ENCODE peak calls at places on chromosomes 13 and 19, in nine cellular contexts. One of them, this sample, is unnamed.

GRCh38 chr13:113907637-113908617 is 44.1 kb upstream of the GAS6 start:
- DNase-seq in KBM-7: no peak
- DNase-seq in B cell: no peak
- DNase-seq in esophagus squamous epithelium: no peak
- DNase-seq in GM23248: peak; percentile 79
- DNase-seq in GDM1: no peak
- DNase-seq in activated CD4-positive, alpha-beta T cell treated with anti-CD3 and anti-CD28 coated beads for 24 hours: no peak
- DNase-seq in naive B cell: no peak
- DNase-seq in A673: peak; percentile 43
- DNase-seq in this sample: no peak

GRCh38 chr13:49649244-49649962 is 21.1 kb downstream of the ARL11 start:
- DNase-seq in KBM-7: peak; percentile 32
- DNase-seq in B cell: no peak
- DNase-seq in esophagus squamous epithelium: no peak
- DNase-seq in GM23248: peak; percentile 52
- DNase-seq in GDM1: no peak
- DNase-seq in activated CD4-positive, alpha-beta T cell treated with anti-CD3 and anti-CD28 coated beads for 24 hours: no peak
- DNase-seq in naive B cell: no peak
- DNase-seq in A673: peak; percentile 28
- DNase-seq in this sample: no peak

GRCh38 chr13:26694609-26695359 is 65.8 kb downstream of the GPR12 start:
- DNase-seq in KBM-7: no peak
- DNase-seq in B cell: no peak
- DNase-seq in esophagus squamous epithelium: no peak
- DNase-seq in GM23248: no peak
- DNase-seq in GDM1: no peak
- DNase-seq in activated CD4-positive, alpha-beta T cell treated with anti-CD3 and anti-CD28 coated beads for 24 hours: no peak
- DNase-seq in naive B cell: no peak
- DNase-seq in A673: no peak
- DNase-seq in this sample: no peak

GRCh38 chr19:48625891-48626327 is 6.6 kb downstream of the SPHK2 start:
- DNase-seq in KBM-7: no peak
- DNase-seq in B cell: no peak
- DNase-seq in esophagus squamous epithelium: no peak
- DNase-seq in GM23248: no peak
- DNase-seq in GDM1: no peak
- DNase-seq in activated CD4-positive, alpha-beta T cell treated with anti-CD3 and anti-CD28 coated beads for 24 hours: no peak
- DNase-seq in naive B cell: no peak
- DNase-seq in A673: no peak
- DNase-seq in this sample: no peak

GRCh38 chr13:26784704-26785639 is 24.4 kb upstream of the GPR12 start:
- DNase-seq in KBM-7: peak; percentile 75
- DNase-seq in B cell: peak; percentile 86
- DNase-seq in esophagus squamous epithelium: no peak
- DNase-seq in GM23248: no peak
- DNase-seq in GDM1: no peak
- DNase-seq in activated CD4-positive, alpha-beta T cell treated with anti-CD3 and anti-CD28 coated beads for 24 hours: no peak
- DNase-seq in naive B cell: peak; percentile 78
- DNase-seq in A673: no peak
- DNase-seq in this sample: no peak

GRCh38 chr19:10019246-10019645 is 6.0 kb downstream of the RDH8 start:
- DNase-seq in KBM-7: no peak
- DNase-seq in B cell: no peak
- DNase-seq in esophagus squamous epithelium: no peak
- DNase-seq in GM23248: peak; percentile 40
- DNase-seq in GDM1: no peak
- DNase-seq in activated CD4-positive, alpha-beta T cell treated with anti-CD3 and anti-CD28 coated beads for 24 hours: no peak
- DNase-seq in naive B cell: no peak
- DNase-seq in A673: no peak
- DNase-seq in this sample: no peak

GRCh38 chr13:30108913-30109237 is 198.5 kb downstream of the KATNAL1 start:
- DNase-seq in KBM-7: no peak
- DNase-seq in B cell: no peak
- DNase-seq in esophagus squamous epithelium: no peak
- DNase-seq in GM23248: no peak
- DNase-seq in GDM1: no peak
- DNase-seq in activated CD4-positive, alpha-beta T cell treated with anti-CD3 and anti-CD28 coated beads for 24 hours: no peak
- DNase-seq in naive B cell: no peak
- DNase-seq in A673: no peak
- DNase-seq in this sample: no peak

GRCh38 chr13:30375436-30375835 is 46.9 kb upstream of the UBE2L5 start:
- DNase-seq in KBM-7: no peak
- DNase-seq in B cell: no peak
- DNase-seq in esophagus squamous epithelium: no peak
- DNase-seq in GM23248: no peak
- DNase-seq in GDM1: no peak
- DNase-seq in activated CD4-positive, alpha-beta T cell treated with anti-CD3 and anti-CD28 coated beads for 24 hours: no peak
- DNase-seq in naive B cell: no peak
- DNase-seq in A673: no peak
- DNase-seq in this sample: no peak

GRCh38 chr13:72489751-72490150 is 237.7 kb downstream of the MZT1 start:
- DNase-seq in KBM-7: no peak
- DNase-seq in B cell: no peak
- DNase-seq in esophagus squamous epithelium: no peak
- DNase-seq in GM23248: no peak
- DNase-seq in GDM1: no peak
- DNase-seq in activated CD4-positive, alpha-beta T cell treated with anti-CD3 and anti-CD28 coated beads for 24 hours: no peak
- DNase-seq in naive B cell: no peak
- DNase-seq in A673: no peak
- DNase-seq in this sample: no peak

GRCh38 chr13:25286308-25286968 is 850 bp downstream of the MTMR6 start:
- DNase-seq in KBM-7: peak; percentile 53
- DNase-seq in B cell: peak; percentile 63
- DNase-seq in esophagus squamous epithelium: no peak
- DNase-seq in GM23248: peak; percentile 81
- DNase-seq in GDM1: no peak
- DNase-seq in activated CD4-positive, alpha-beta T cell treated with anti-CD3 and anti-CD28 coated beads for 24 hours: no peak
- DNase-seq in naive B cell: peak; percentile 82
- DNase-seq in A673: peak; percentile 66
- DNase-seq in this sample: peak; percentile 22

GRCh38 chr13:97853550-97853949 is 99.9 kb upstream of the IPO5 start:
- DNase-seq in KBM-7: no peak
- DNase-seq in B cell: no peak
- DNase-seq in esophagus squamous epithelium: no peak
- DNase-seq in GM23248: peak; percentile 72
- DNase-seq in GDM1: no peak
- DNase-seq in activated CD4-positive, alpha-beta T cell treated with anti-CD3 and anti-CD28 coated beads for 24 hours: no peak
- DNase-seq in naive B cell: no peak
- DNase-seq in A673: no peak
- DNase-seq in this sample: no peak

GRCh38 chr19:12159773-12160414 is 3.0 kb upstream of the ZNF136 start:
- DNase-seq in KBM-7: no peak
- DNase-seq in B cell: no peak
- DNase-seq in esophagus squamous epithelium: no peak
- DNase-seq in GM23248: no peak
- DNase-seq in GDM1: no peak
- DNase-seq in activated CD4-positive, alpha-beta T cell treated with anti-CD3 and anti-CD28 coated beads for 24 hours: no peak
- DNase-seq in naive B cell: no peak
- DNase-seq in A673: no peak
- DNase-seq in this sample: no peak

GRCh38 chr19:40592170-40592569 is 9.0 kb upstream of the LTBP4 start:
- DNase-seq in KBM-7: peak; percentile 58
- DNase-seq in B cell: no peak
- DNase-seq in esophagus squamous epithelium: no peak
- DNase-seq in GM23248: peak; percentile 63
- DNase-seq in GDM1: no peak
- DNase-seq in activated CD4-positive, alpha-beta T cell treated with anti-CD3 and anti-CD28 coated beads for 24 hours: no peak
- DNase-seq in naive B cell: no peak
- DNase-seq in A673: peak; percentile 68
- DNase-seq in this sample: no peak

GRCh38 chr13:39407138-39407537 is 195.9 kb downstream of the LHFPL6 start:
- DNase-seq in KBM-7: no peak
- DNase-seq in B cell: no peak
- DNase-seq in esophagus squamous epithelium: no peak
- DNase-seq in GM23248: no peak
- DNase-seq in GDM1: no peak
- DNase-seq in activated CD4-positive, alpha-beta T cell treated with anti-CD3 and anti-CD28 coated beads for 24 hours: no peak
- DNase-seq in naive B cell: no peak
- DNase-seq in A673: no peak
- DNase-seq in this sample: no peak

This sample was measured in GM06990.